ENCODE peak calls at places on chromosomes 3 and 15, in nine cellular contexts. One of them, this sample, is unnamed.

GRCh38 chr15:101097111-101097510 is 154.7 kb downstream of the CHSY1 start:
- DNase-seq in kidney glomerular epithelial cell: no peak
- DNase-seq in HT1080: no peak
- DNase-seq in heart right ventricle: no peak
- DNase-seq in iPS-NIHi11: no peak
- DNase-seq in islet precursor cell: peak
- DNase-seq in stomach: no peak
- DNase-seq in AG08395: no peak
- DNase-seq in 8988T: no peak
- DNase-seq in this sample: no peak

GRCh38 chr3:43752908-43753307 is 62.2 kb downstream of the ABHD5 start:
- DNase-seq in kidney glomerular epithelial cell: no peak
- DNase-seq in HT1080: no peak
- DNase-seq in heart right ventricle: no peak
- DNase-seq in iPS-NIHi11: no peak
- DNase-seq in islet precursor cell: no peak
- DNase-seq in stomach: no peak
- DNase-seq in AG08395: no peak
- DNase-seq in 8988T: no peak
- DNase-seq in this sample: no peak

GRCh38 chr3:64229903-64230302 is 4.6 kb upstream of the PRICKLE2 start:
- DNase-seq in kidney glomerular epithelial cell: peak
- DNase-seq in HT1080: peak
- DNase-seq in heart right ventricle: no peak
- DNase-seq in iPS-NIHi11: no peak
- DNase-seq in islet precursor cell: peak
- DNase-seq in stomach: no peak
- DNase-seq in AG08395: no peak
- DNase-seq in 8988T: no peak
- DNase-seq in this sample: no peak

GRCh38 chr15:50249704-50250103 is 15.8 kb downstream of the HDC start:
- DNase-seq in kidney glomerular epithelial cell: no peak
- DNase-seq in HT1080: no peak
- DNase-seq in heart right ventricle: no peak
- DNase-seq in iPS-NIHi11: no peak
- DNase-seq in islet precursor cell: no peak
- DNase-seq in stomach: no peak
- DNase-seq in AG08395: no peak
- DNase-seq in 8988T: no peak
- DNase-seq in this sample: no peak

GRCh38 chr15:31074321-31074720 is 27.2 kb downstream of the TRPM1 start:
- DNase-seq in kidney glomerular epithelial cell: no peak
- DNase-seq in HT1080: no peak
- DNase-seq in heart right ventricle: no peak
- DNase-seq in iPS-NIHi11: no peak
- DNase-seq in islet precursor cell: no peak
- DNase-seq in stomach: no peak
- DNase-seq in AG08395: no peak
- DNase-seq in 8988T: no peak
- DNase-seq in this sample: no peak

GRCh38 chr3:66376568-66376967 is 124.3 kb downstream of the LRIG1 start:
- DNase-seq in kidney glomerular epithelial cell: no peak
- DNase-seq in HT1080: peak
- DNase-seq in heart right ventricle: no peak
- DNase-seq in iPS-NIHi11: no peak
- DNase-seq in islet precursor cell: peak
- DNase-seq in stomach: no peak
- DNase-seq in AG08395: no peak
- DNase-seq in 8988T: no peak
- DNase-seq in this sample: no peak

GRCh38 chr15:73464602-73465001 is 21.6 kb downstream of the REC114 start:
- DNase-seq in kidney glomerular epithelial cell: no peak
- DNase-seq in HT1080: no peak
- DNase-seq in heart right ventricle: no peak
- DNase-seq in iPS-NIHi11: peak
- DNase-seq in islet precursor cell: no peak
- DNase-seq in stomach: no peak
- DNase-seq in AG08395: no peak
- DNase-seq in 8988T: peak
- DNase-seq in this sample: no peak

GRCh38 chr15:90799639-90800038 is 68.7 kb upstream of the FURIN start:
- DNase-seq in kidney glomerular epithelial cell: no peak
- DNase-seq in HT1080: no peak
- DNase-seq in heart right ventricle: no peak
- DNase-seq in iPS-NIHi11: no peak
- DNase-seq in islet precursor cell: no peak
- DNase-seq in stomach: no peak
- DNase-seq in AG08395: no peak
- DNase-seq in 8988T: no peak
- DNase-seq in this sample: no peak

GRCh38 chr15:99452010-99452409 is 113.8 kb upstream of the MEF2A start:
- DNase-seq in kidney glomerular epithelial cell: no peak
- DNase-seq in HT1080: no peak
- DNase-seq in heart right ventricle: no peak
- DNase-seq in iPS-NIHi11: no peak
- DNase-seq in islet precursor cell: peak
- DNase-seq in stomach: no peak
- DNase-seq in AG08395: no peak
- DNase-seq in 8988T: no peak
- DNase-seq in this sample: no peak

GRCh38 chr3:126963261-126964190 is 19.4 kb upstream of the PLXNA1 start:
- DNase-seq in kidney glomerular epithelial cell: no peak
- DNase-seq in HT1080: no peak
- DNase-seq in heart right ventricle: no peak
- DNase-seq in iPS-NIHi11: no peak
- DNase-seq in islet precursor cell: no peak
- DNase-seq in stomach: no peak
- DNase-seq in AG08395: no peak
- DNase-seq in 8988T: no peak
- DNase-seq in this sample: no peak

GRCh38 chr3:25962255-25962654 is 172.4 kb downstream of the OXSM start:
- DNase-seq in kidney glomerular epithelial cell: no peak
- DNase-seq in HT1080: peak
- DNase-seq in heart right ventricle: no peak
- DNase-seq in iPS-NIHi11: peak
- DNase-seq in islet precursor cell: peak
- DNase-seq in stomach: no peak
- DNase-seq in AG08395: no peak
- DNase-seq in 8988T: no peak
- DNase-seq in this sample: no peak

GRCh38 chr3:46947981-46948791 is 28.4 kb downstream of the CCDC12 start:
- DNase-seq in kidney glomerular epithelial cell: peak
- DNase-seq in HT1080: peak
- DNase-seq in heart right ventricle: no peak
- DNase-seq in iPS-NIHi11: no peak
- DNase-seq in islet precursor cell: peak
- DNase-seq in stomach: peak
- DNase-seq in AG08395: no peak
- DNase-seq in 8988T: no peak
- DNase-seq in this sample: no peak

GRCh38 chr15:67080118-67080899 is 14.9 kb downstream of the SMAD3 start:
- DNase-seq in kidney glomerular epithelial cell: no peak
- DNase-seq in HT1080: no peak
- DNase-seq in heart right ventricle: no peak
- DNase-seq in iPS-NIHi11: no peak
- DNase-seq in islet precursor cell: no peak
- DNase-seq in stomach: peak
- DNase-seq in AG08395: peak
- DNase-seq in 8988T: no peak
- DNase-seq in this sample: no peak

GRCh38 chr3:134804508-134805480 is 9.7 kb downstream of the EPHB1 start:
- DNase-seq in kidney glomerular epithelial cell: no peak
- DNase-seq in HT1080: no peak
- DNase-seq in heart right ventricle: no peak
- DNase-seq in iPS-NIHi11: no peak
- DNase-seq in islet precursor cell: no peak
- DNase-seq in stomach: no peak
- DNase-seq in AG08395: no peak
- DNase-seq in 8988T: no peak
- DNase-seq in this sample: no peak

GRCh38 chr3:107347717-107348116 is 29.5 kb upstream of the CCDC54 start:
- DNase-seq in kidney glomerular epithelial cell: no peak
- DNase-seq in HT1080: no peak
- DNase-seq in heart right ventricle: no peak
- DNase-seq in iPS-NIHi11: no peak
- DNase-seq in islet precursor cell: no peak
- DNase-seq in stomach: no peak
- DNase-seq in AG08395: no peak
- DNase-seq in 8988T: no peak
- DNase-seq in this sample: no peak

GRCh38 chr3:57892423-57892822 is 115.8 kb upstream of the FLNB start:
- DNase-seq in kidney glomerular epithelial cell: no peak
- DNase-seq in HT1080: peak
- DNase-seq in heart right ventricle: no peak
- DNase-seq in iPS-NIHi11: no peak
- DNase-seq in islet precursor cell: no peak
- DNase-seq in stomach: no peak
- DNase-seq in AG08395: no peak
- DNase-seq in 8988T: no peak
- DNase-seq in this sample: no peak